ENCODE peak calls at places on chromosomes 1 and 21, in eight cellular contexts. G is EH, J is neural progenitor cell, S is glutamatergic neuron, T is coronary artery, L is left ventricle myocardium superior, V is aorta, M is H7. Q is an unnamed sample.

GRCh38 chr1:104720701-104721100 is 971.0 kb downstream of the AMY1C start:
- DNase-seq in G (no peak), J (no peak), S (no peak), T (no peak), L (no peak), V (no peak), M (no peak), Q (no peak)

GRCh38 chr1:229596961-229597699 is 28.8 kb downstream of the TAF5L start:
- DNase-seq in G (peak; percentile 85), J (no peak), S (no peak), T (peak; percentile 95), L (peak; percentile 67), V (peak; percentile 85), M (no peak), Q (no peak)

GRCh38 chr1:155300553-155301329 is 497 bp downstream of the PKLR start:
- DNase-seq in G (no peak), J (no peak), S (no peak), T (no peak), L (no peak), V (no peak), M (no peak), Q (no peak)

GRCh38 chr1:47984175-47984789 is 12.9 kb downstream of the TRABD2B start:
- DNase-seq in G (no peak), J (peak; percentile 81), S (peak; percentile 42), T (no peak), L (peak; percentile 51), V (no peak), M (peak; percentile 84), Q (no peak)

GRCh38 chr1:205563927-205564441 is 59.5 kb downstream of the CDK18 start:
- DNase-seq in G (no peak), J (no peak), S (no peak), T (no peak), L (no peak), V (no peak), M (no peak), Q (peak; percentile 29)

GRCh38 chr1:151145158-151146071 is 1.0 kb downstream of the SEMA6C start:
- DNase-seq in G (peak; percentile 35), J (peak; percentile 58), S (peak; percentile 45), T (no peak), L (peak; percentile 56), V (peak; percentile 59), M (peak; percentile 83), Q (no peak)

GRCh38 chr1:59007820-59008598 is 224.2 kb upstream of the JUN start:
- DNase-seq in G (peak; percentile 27), J (no peak), S (no peak), T (peak; percentile 43), L (no peak), V (no peak), M (no peak), Q (no peak)

GRCh38 chr1:192005976-192006375 is 152.3 kb upstream of the RGS18 start:
- DNase-seq in G (no peak), J (no peak), S (no peak), T (no peak), L (no peak), V (no peak), M (no peak), Q (no peak)

GRCh38 chr1:246108278-246108925 is 398.7 kb downstream of the SMYD3 start:
- DNase-seq in G (no peak), J (peak; percentile 11), S (no peak), T (no peak), L (no peak), V (no peak), M (no peak), Q (no peak)

GRCh38 chr1:183559061-183559460 is 31.2 kb downstream of the NCF2 start:
- DNase-seq in G (no peak), J (no peak), S (no peak), T (no peak), L (no peak), V (no peak), M (no peak), Q (no peak)

GRCh38 chr1:224497714-224498573 is 63.3 kb upstream of the WDR26 start:
- DNase-seq in G (peak; percentile 90), J (peak; percentile 49), S (peak; percentile 46), T (no peak), L (no peak), V (peak; percentile 79), M (no peak), Q (no peak)

GRCh38 chr1:176241385-176242015 is 34.4 kb upstream of the COP1 start:
- DNase-seq in G (peak; percentile 87), J (no peak), S (no peak), T (no peak), L (no peak), V (no peak), M (no peak), Q (no peak)

GRCh38 chr21:26007911-26008579 is 162.5 kb downstream of the APP start:
- DNase-seq in G (peak; percentile 12), J (no peak), S (no peak), T (no peak), L (no peak), V (no peak), M (no peak), Q (no peak)

GRCh38 chr1:8155528-8156186 is 129.5 kb upstream of the ERRFI1 start:
- DNase-seq in G (peak; percentile 27), J (peak; percentile 78), S (no peak), T (no peak), L (no peak), V (no peak), M (peak; percentile 65), Q (no peak)

GRCh38 chr1:182127656-182128055 is 66.1 kb upstream of the ZNF648 start:
- DNase-seq in G (no peak), J (no peak), S (no peak), T (no peak), L (no peak), V (no peak), M (no peak), Q (no peak)

GRCh38 chr21:34592120-34592561 is 22.8 kb downstream of the RCAN1 start:
- DNase-seq in G (no peak), J (no peak), S (no peak), T (no peak), L (peak; percentile 79), V (peak; percentile 70), M (no peak), Q (peak; percentile 84)